ENCODE peak calls at places on chromosomes 3 and 15, in nine cellular contexts. X is psoas muscle, N is aorta, M is osteoblast, O is cardiac muscle cell, A is mesendoderm, E is IMR-90, Z is ovary, P is fibroblast of lung. F is an unnamed sample.
A peak's percentile ranks its signal among the peaks of the same experiment; 100 is the strongest.

GRCh38 chr3:107833046-107833445 is 257.8 kb downstream of the CD47 start:
- DNase-seq in X (no peak), N (no peak), M (peak; percentile 29), O (peak; percentile 12), A (no peak), E (peak; percentile 5), Z (peak; percentile 60), P (no peak), F (no peak)

GRCh38 chr15:87228460-87228859 is 1028.1 kb downstream of the NTRK3 start:
- DNase-seq in X (no peak), N (no peak), M (no peak), O (no peak), A (no peak), E (no peak), Z (no peak), P (no peak), F (no peak)

GRCh38 chr15:91469627-91470567 is 369.8 kb downstream of the SV2B start:
- DNase-seq in X (no peak), N (no peak), M (no peak), O (no peak), A (no peak), E (no peak), Z (no peak), P (no peak), F (no peak)

GRCh38 chr3:170420307-170420821 is 1.7 kb downstream of the CLDN11 start:
- DNase-seq in X (no peak), N (no peak), M (no peak), O (peak; percentile 80), A (peak; percentile 88), E (peak; percentile 47), Z (peak; percentile 43), P (peak; percentile 54), F (no peak)

GRCh38 chr3:112776000-112776399 is 70.7 kb downstream of the CD200R1L start:
- DNase-seq in X (no peak), N (no peak), M (no peak), O (no peak), A (no peak), E (peak; percentile 56), Z (no peak), P (no peak), F (no peak)

GRCh38 chr15:63970723-63971426 is 75.4 kb downstream of the DAPK2 start:
- DNase-seq in X (no peak), N (no peak), M (no peak), O (no peak), A (no peak), E (no peak), Z (no peak), P (no peak), F (no peak)

GRCh38 chr15:42456971-42457370 is 34.0 kb downstream of the ZNF106 start:
- DNase-seq in X (no peak), N (no peak), M (peak; percentile 75), O (peak; percentile 45), A (no peak), E (no peak), Z (no peak), P (peak; percentile 25), F (no peak)

GRCh38 chr3:17986393-17986816 is 244.0 kb upstream of the TBC1D5 start:
- DNase-seq in X (no peak), N (no peak), M (no peak), O (no peak), A (no peak), E (no peak), Z (no peak), P (no peak), F (no peak)

GRCh38 chr3:43178891-43179366 is 73.0 kb upstream of the POMGNT2 start:
- DNase-seq in X (no peak), N (no peak), M (no peak), O (no peak), A (no peak), E (peak; percentile 52), Z (no peak), P (peak; percentile 6), F (no peak)

GRCh38 chr15:35210370-35210769 is 125.3 kb upstream of the NANOGP8 start:
- DNase-seq in X (no peak), N (no peak), M (no peak), O (no peak), A (no peak), E (no peak), Z (no peak), P (no peak), F (no peak)

GRCh38 chr3:23565376-23565775 is 240.4 kb upstream of the UBE2E1 start:
- DNase-seq in X (no peak), N (no peak), M (no peak), O (no peak), A (no peak), E (no peak), Z (no peak), P (no peak), F (no peak)
- H3K36me3 ChIP-seq in X (no peaks in the 10 kb centered on the region), N (no peaks in the 10 kb centered on the region), M (no peaks in the 10 kb centered on the region), O (no peaks in the 10 kb centered on the region), A (no peaks in the 10 kb centered on the region), E (no peaks in the 10 kb centered on the region), Z (no peaks in the 10 kb centered on the region), P (no peaks in the 10 kb centered on the region), F (no peaks in the 10 kb centered on the region)

DNA sequence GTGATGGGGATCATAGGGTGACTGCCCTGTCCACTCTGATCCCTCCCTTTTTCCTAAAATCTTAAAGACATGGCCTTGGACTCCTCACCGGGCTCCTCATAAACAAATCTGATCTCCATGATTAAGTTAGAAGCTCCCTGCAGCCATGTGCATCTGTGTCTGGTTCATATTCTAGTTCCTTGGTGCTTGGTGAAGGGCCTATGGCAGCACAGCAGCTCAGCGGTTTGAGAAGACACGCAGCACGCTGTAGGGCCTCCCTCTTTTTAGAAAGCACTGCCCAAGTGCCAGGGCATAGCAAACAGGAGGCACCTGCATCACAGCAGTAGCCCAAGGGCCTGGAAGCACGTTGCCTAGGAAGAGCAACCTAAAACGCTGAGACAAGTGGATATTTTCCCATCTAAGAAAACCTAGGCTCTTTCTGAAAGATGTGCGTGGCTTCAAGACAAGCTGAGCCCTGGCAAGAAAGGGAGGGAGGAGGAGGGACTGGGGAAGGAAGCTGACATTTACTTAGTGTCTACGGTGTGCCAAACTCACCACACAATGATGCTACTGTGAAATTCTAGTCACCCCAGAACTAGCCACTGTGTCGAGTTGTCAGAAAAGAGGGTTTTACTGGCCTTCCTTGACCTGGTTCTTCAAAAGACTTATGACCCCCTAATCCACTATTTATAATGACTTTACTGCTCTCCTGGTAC is 14.9 kb upstream of the ULK3 start:
- DNase-seq in X (no peak), N (no peak), M (peak; percentile 35), O (no peak), A (no peak), E (no peak), Z (no peak), P (no peak), F (no peak)
- H3K4me1 ChIP-seq in X (peaks cover 42% of the 10 kb centered on the region), N (no peaks in the 10 kb centered on the region), M (no peaks in the 10 kb centered on the region), O (peaks cover 10% of the 10 kb centered on the region), A (no peaks in the 10 kb centered on the region), E (no peaks in the 10 kb centered on the region), Z (no peaks in the 10 kb centered on the region), P (no peaks in the 10 kb centered on the region), F (peaks cover 10% of the 10 kb centered on the region)

DNA sequence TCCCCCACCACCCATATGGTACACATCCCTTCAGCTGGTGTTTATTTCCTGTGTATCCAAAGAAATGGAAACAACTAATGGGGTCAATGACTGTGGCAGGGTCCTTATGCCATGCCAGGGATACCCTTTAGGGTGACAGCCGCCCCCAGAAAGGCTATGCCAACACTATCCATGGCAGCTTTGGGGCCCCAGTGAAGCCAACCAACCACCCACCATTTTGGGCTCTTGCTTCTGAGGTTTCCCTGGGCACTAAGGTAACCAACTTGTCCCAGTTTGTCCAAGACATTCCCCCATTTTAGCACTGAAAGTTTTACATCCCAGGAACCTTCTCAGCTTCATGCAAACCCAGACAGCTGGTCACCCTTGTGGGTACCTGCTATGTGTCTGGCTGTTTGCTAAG is 233.1 kb downstream of the VPS13C start:
- DNase-seq in X (no peak), N (no peak), M (no peak), O (no peak), A (no peak), E (no peak), Z (no peak), P (no peak), F (no peak)
- H3K27ac ChIP-seq in X (no peak overlapping the region), N (no peak overlapping the region), M (no peak overlapping the region), O (no peak overlapping the region), A (no peak overlapping the region), E (no peak overlapping the region), Z (no peak overlapping the region), P (no peak overlapping the region), F (no peak overlapping the region)

GRCh38 chr3:48688032-48688736 is 2.5 kb upstream of the NCKIPSD start:
- DNase-seq in X (no peak), N (no peak), M (no peak), O (no peak), A (no peak), E (peak; percentile 84), Z (no peak), P (no peak), F (no peak)

GRCh38 chr3:48686538-48687219 is 964 bp upstream of the NCKIPSD start:
- DNase-seq in X (no peak), N (no peak), M (peak; percentile 85), O (no peak), A (no peak), E (peak; percentile 10), Z (no peak), P (no peak), F (no peak)

GRCh38 chr3:48688737-48689075 is 3.0 kb upstream of the NCKIPSD start:
- DNase-seq in X (no peak), N (peak; percentile 50), M (no peak), O (no peak), A (no peak), E (no peak), Z (no peak), P (no peak), F (no peak)

GRCh38 chr3:48685603-48686511 is at the start of gene NCKIPSD:
- DNase-seq in X (peak; percentile 91), N (peak; percentile 93), M (peak; percentile 99), O (peak; percentile 86), A (peak; percentile 91), E (peak; percentile 69), Z (peak; percentile 93), P (peak; percentile 71), F (peak; percentile 84)

DNA sequence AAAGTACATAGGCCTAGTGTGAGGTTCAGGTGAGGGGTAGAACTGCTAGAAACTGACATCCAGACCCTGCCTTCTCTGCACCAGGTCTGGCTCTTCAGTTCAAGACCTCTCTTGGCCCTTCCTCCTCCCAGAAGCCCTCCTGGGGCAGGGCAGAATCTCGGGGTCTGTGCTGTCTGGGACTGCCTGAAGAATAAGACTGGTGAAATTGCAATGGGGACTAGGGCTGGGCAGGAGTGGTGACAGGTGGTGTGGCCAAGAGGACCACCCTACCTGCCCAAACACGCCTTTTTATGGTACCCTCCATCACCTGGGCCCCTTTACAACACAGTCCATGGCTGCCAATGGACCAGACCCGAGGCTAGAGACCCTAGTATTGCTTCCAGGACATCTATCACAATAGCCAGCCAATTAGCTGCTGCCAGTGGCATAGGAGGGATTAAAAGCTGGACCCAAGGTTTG is 1.5 kb upstream of the NCKIPSD start:
- DNase-seq in X (no peak), N (no peak), M (no peak), O (no peak), A (no peak), E (no peak), Z (no peak), P (no peak), F (no peak)
- H3K36me3 ChIP-seq in X (peaks cover 5% of the 10 kb centered on the region), N (peaks cover 1% of the 10 kb centered on the region), M (peaks cover 49% of the 10 kb centered on the region), O (peaks cover 39% of the 10 kb centered on the region), A (peaks cover 17% of the 10 kb centered on the region), E (peaks cover 43% of the 10 kb centered on the region), Z (no peaks in the 10 kb centered on the region), P (peaks cover 33% of the 10 kb centered on the region), F (peaks cover 9% of the 10 kb centered on the region)